ENCODE peak calls at places on chromosome 13, in eight cellular contexts. One of them, this sample, is unnamed.

GRCh38 chr13:60755380-60756163 is 358.6 kb downstream of the TDRD3 start:
- DNase-seq in mucosa of descending colon: no peak
- DNase-seq in PC-3: peak
- DNase-seq in tibial nerve: no peak
- DNase-seq in T follicular helper cell: no peak
- DNase-seq in hepatic stellate cell: no peak
- DNase-seq in MM.1S: no peak
- DNase-seq in stimulated activated CD4-positive, alpha-beta T cell treated with anti-CD3 and anti-CD28 coated beads, Interleukin-15, amount 100 ng/mL, for 48 hours: no peak
- DNase-seq in this sample: no peak

GRCh38 chr13:24923305-24923640 is 159.3 kb downstream of the RNF17 start:
- DNase-seq in PC-3: peak
- DNase-seq in tibial nerve: peak
- DNase-seq in stimulated activated CD4-positive, alpha-beta T cell treated with anti-CD3 and anti-CD28 coated beads, Interleukin-15, amount 100 ng/mL, for 48 hours: no peak
- DNase-seq in hepatic stellate cell: peak
- DNase-seq in MM.1S: peak
- DNase-seq in mucosa of descending colon: no peak
- DNase-seq in T follicular helper cell: no peak
- DNase-seq in this sample: no peak

GRCh38 chr13:111460548-111461444 is 140.4 kb downstream of the TEX29 start:
- DNase-seq in tibial nerve: peak
- DNase-seq in mucosa of descending colon: no peak
- DNase-seq in PC-3: peak
- DNase-seq in hepatic stellate cell: peak
- DNase-seq in stimulated activated CD4-positive, alpha-beta T cell treated with anti-CD3 and anti-CD28 coated beads, Interleukin-15, amount 100 ng/mL, for 48 hours: no peak
- DNase-seq in MM.1S: no peak
- DNase-seq in T follicular helper cell: no peak
- DNase-seq in this sample: no peak

GRCh38 chr13:72590091-72590490 is 137.3 kb downstream of the MZT1 start:
- DNase-seq in hepatic stellate cell: no peak
- DNase-seq in mucosa of descending colon: no peak
- DNase-seq in tibial nerve: no peak
- DNase-seq in T follicular helper cell: no peak
- DNase-seq in stimulated activated CD4-positive, alpha-beta T cell treated with anti-CD3 and anti-CD28 coated beads, Interleukin-15, amount 100 ng/mL, for 48 hours: no peak
- DNase-seq in PC-3: no peak
- DNase-seq in MM.1S: no peak
- DNase-seq in this sample: no peak

GRCh38 chr13:112689498-112690241 is at the start of gene ATP11A:
- DNase-seq in tibial nerve: peak
- DNase-seq in hepatic stellate cell: peak
- DNase-seq in PC-3: peak
- DNase-seq in MM.1S: peak
- DNase-seq in T follicular helper cell: peak
- DNase-seq in stimulated activated CD4-positive, alpha-beta T cell treated with anti-CD3 and anti-CD28 coated beads, Interleukin-15, amount 100 ng/mL, for 48 hours: peak
- DNase-seq in mucosa of descending colon: peak
- DNase-seq in this sample: peak

GRCh38 chr13:48602296-48603040 is 51.3 kb upstream of the CYSLTR2 start:
- DNase-seq in tibial nerve: no peak
- DNase-seq in stimulated activated CD4-positive, alpha-beta T cell treated with anti-CD3 and anti-CD28 coated beads, Interleukin-15, amount 100 ng/mL, for 48 hours: no peak
- DNase-seq in hepatic stellate cell: no peak
- DNase-seq in mucosa of descending colon: no peak
- DNase-seq in MM.1S: no peak
- DNase-seq in PC-3: no peak
- DNase-seq in T follicular helper cell: no peak
- DNase-seq in this sample: no peak

GRCh38 chr13:67200183-67200582 is 30.0 kb downstream of the PCDH9 start:
- DNase-seq in hepatic stellate cell: no peak
- DNase-seq in mucosa of descending colon: no peak
- DNase-seq in PC-3: no peak
- DNase-seq in MM.1S: no peak
- DNase-seq in T follicular helper cell: no peak
- DNase-seq in stimulated activated CD4-positive, alpha-beta T cell treated with anti-CD3 and anti-CD28 coated beads, Interleukin-15, amount 100 ng/mL, for 48 hours: no peak
- DNase-seq in tibial nerve: no peak
- DNase-seq in this sample: no peak

GRCh38 chr13:61146571-61146970 is 269.1 kb downstream of the PCDH20 start:
- DNase-seq in stimulated activated CD4-positive, alpha-beta T cell treated with anti-CD3 and anti-CD28 coated beads, Interleukin-15, amount 100 ng/mL, for 48 hours: no peak
- DNase-seq in PC-3: no peak
- DNase-seq in hepatic stellate cell: no peak
- DNase-seq in tibial nerve: no peak
- DNase-seq in T follicular helper cell: no peak
- DNase-seq in mucosa of descending colon: no peak
- DNase-seq in MM.1S: no peak
- DNase-seq in this sample: no peak

GRCh38 chr13:111006508-111007031 is 91.7 kb upstream of the ANKRD10 start:
- DNase-seq in hepatic stellate cell: peak
- DNase-seq in T follicular helper cell: no peak
- DNase-seq in MM.1S: no peak
- DNase-seq in PC-3: no peak
- DNase-seq in tibial nerve: peak
- DNase-seq in mucosa of descending colon: peak
- DNase-seq in stimulated activated CD4-positive, alpha-beta T cell treated with anti-CD3 and anti-CD28 coated beads, Interleukin-15, amount 100 ng/mL, for 48 hours: no peak
- DNase-seq in this sample: peak

GRCh38 chr13:22235950-22236290 is 565.0 kb downstream of the FGF9 start:
- DNase-seq in MM.1S: no peak
- DNase-seq in mucosa of descending colon: no peak
- DNase-seq in PC-3: no peak
- DNase-seq in hepatic stellate cell: no peak
- DNase-seq in tibial nerve: no peak
- DNase-seq in stimulated activated CD4-positive, alpha-beta T cell treated with anti-CD3 and anti-CD28 coated beads, Interleukin-15, amount 100 ng/mL, for 48 hours: no peak
- DNase-seq in T follicular helper cell: no peak
- DNase-seq in this sample: no peak

GRCh38 chr13:47480121-47480520 is 521.0 kb downstream of the SUCLA2 start:
- DNase-seq in T follicular helper cell: no peak
- DNase-seq in hepatic stellate cell: peak
- DNase-seq in MM.1S: no peak
- DNase-seq in PC-3: peak
- DNase-seq in tibial nerve: no peak
- DNase-seq in stimulated activated CD4-positive, alpha-beta T cell treated with anti-CD3 and anti-CD28 coated beads, Interleukin-15, amount 100 ng/mL, for 48 hours: no peak
- DNase-seq in mucosa of descending colon: no peak
- DNase-seq in this sample: no peak

GRCh38 chr13:62302341-62302740 is 886.7 kb upstream of the PCDH20 start:
- DNase-seq in T follicular helper cell: no peak
- DNase-seq in hepatic stellate cell: no peak
- DNase-seq in mucosa of descending colon: no peak
- DNase-seq in stimulated activated CD4-positive, alpha-beta T cell treated with anti-CD3 and anti-CD28 coated beads, Interleukin-15, amount 100 ng/mL, for 48 hours: no peak
- DNase-seq in tibial nerve: no peak
- DNase-seq in PC-3: peak
- DNase-seq in MM.1S: no peak
- DNase-seq in this sample: no peak

GRCh38 chr13:84121456-84121855 is 239.2 kb upstream of the SLITRK1 start:
- DNase-seq in tibial nerve: no peak
- DNase-seq in T follicular helper cell: no peak
- DNase-seq in mucosa of descending colon: no peak
- DNase-seq in hepatic stellate cell: no peak
- DNase-seq in PC-3: no peak
- DNase-seq in MM.1S: no peak
- DNase-seq in stimulated activated CD4-positive, alpha-beta T cell treated with anti-CD3 and anti-CD28 coated beads, Interleukin-15, amount 100 ng/mL, for 48 hours: no peak
- DNase-seq in this sample: no peak

GRCh38 chr13:21541980-21542379 is 62.0 kb downstream of the MICU2 start:
- DNase-seq in MM.1S: no peak
- DNase-seq in hepatic stellate cell: no peak
- DNase-seq in PC-3: no peak
- DNase-seq in mucosa of descending colon: no peak
- DNase-seq in tibial nerve: no peak
- DNase-seq in stimulated activated CD4-positive, alpha-beta T cell treated with anti-CD3 and anti-CD28 coated beads, Interleukin-15, amount 100 ng/mL, for 48 hours: no peak
- DNase-seq in T follicular helper cell: no peak
- DNase-seq in this sample: no peak

GRCh38 chr13:111289251-111289650 is 31.2 kb upstream of the TEX29 start:
- DNase-seq in tibial nerve: no peak
- DNase-seq in T follicular helper cell: no peak
- DNase-seq in hepatic stellate cell: no peak
- DNase-seq in PC-3: no peak
- DNase-seq in stimulated activated CD4-positive, alpha-beta T cell treated with anti-CD3 and anti-CD28 coated beads, Interleukin-15, amount 100 ng/mL, for 48 hours: no peak
- DNase-seq in MM.1S: no peak
- DNase-seq in mucosa of descending colon: no peak
- DNase-seq in this sample: no peak